ENCODE peak calls at places on chromosomes 4 and X, in ten cellular contexts. Z is nephron progenitor cell; Y is AG09309; Q is cardiac muscle cell; P is GM12865; K is fibroblast of lung; X is CD8-positive, alpha-beta T cell; D is lower leg skin; W is HFF-Myc; S is neural progenitor cell. R is an unnamed sample.
A peak's percentile ranks its signal among the peaks of the same experiment; 100 is the strongest.

GRCh38 chrX:46642145-46642544 is 68.6 kb downstream of the CHST7 start:
- DNase-seq in Z (no peak), Y (no peak), Q (peak; percentile 62), P (peak; percentile 47), K (peak; percentile 62), X (no peak), D (no peak), W (no peak), S (peak; percentile 12), R (no peak)

GRCh38 chr4:126719803-126720202 is 913.0 kb upstream of the INTU start:
- DNase-seq in Z (no peak), Y (no peak), Q (no peak), P (no peak), K (no peak), X (no peak), D (no peak), W (no peak), S (no peak), R (no peak)

GRCh38 chrX:95733426-95733825 is 951.2 kb upstream of the DIAPH2 start:
- DNase-seq in Z (no peak), Y (no peak), Q (no peak), P (no peak), K (no peak), X (no peak), D (no peak), W (no peak), S (peak; percentile 68), R (no peak)

GRCh38 chrX:48532201-48532600 is 7.3 kb upstream of the TBC1D25 start:
- DNase-seq in Z (no peak), Y (no peak), Q (peak; percentile 12), P (no peak), K (no peak), X (no peak), D (no peak), W (no peak), S (no peak), R (no peak)

GRCh38 chr4:2484993-2485392 is 16.1 kb downstream of the RNF4 start:
- DNase-seq in Z (no peak), Y (no peak), Q (peak; percentile 55), P (peak; percentile 89), K (no peak), X (peak; percentile 76), D (peak; percentile 71), W (no peak), S (peak; percentile 41), R (no peak)

GRCh38 chr4:128823025-128823661 is 13.6 kb downstream of the JADE1 start:
- DNase-seq in Z (no peak), Y (peak; percentile 92), Q (peak; percentile 72), P (no peak), K (peak; percentile 92), X (no peak), D (no peak), W (peak; percentile 20), S (no peak), R (no peak)

GRCh38 chrX:132622130-132622529 is 133.3 kb upstream of the MBNL3 start:
- DNase-seq in Z (no peak), Y (no peak), Q (peak; percentile 39), P (no peak), K (peak; percentile 43), X (no peak), D (no peak), W (no peak), S (no peak), R (no peak)

GRCh38 chrX:136130931-136131843 is 16.1 kb upstream of the FHL1 start:
- DNase-seq in Z (no peak), Y (peak; percentile 82), Q (peak; percentile 75), P (no peak), K (peak; percentile 80), X (no peak), D (no peak), W (peak; percentile 17), S (no peak), R (no peak)

GRCh38 chr4:22739933-22740332 is 47.2 kb downstream of the GBA3 start:
- DNase-seq in Z (no peak), Y (no peak), Q (no peak), P (no peak), K (no peak), X (no peak), D (no peak), W (no peak), S (no peak), R (no peak)

GRCh38 chr4:52545099-52546069 is 113.7 kb downstream of the USP46 start:
- DNase-seq in Z (peak; percentile 81), Y (peak; percentile 21), Q (peak; percentile 77), P (peak; percentile 61), K (peak; percentile 71), X (peak; percentile 64), D (peak; percentile 69), W (peak; percentile 45), S (peak; percentile 72), R (peak; percentile 19)

DNA sequence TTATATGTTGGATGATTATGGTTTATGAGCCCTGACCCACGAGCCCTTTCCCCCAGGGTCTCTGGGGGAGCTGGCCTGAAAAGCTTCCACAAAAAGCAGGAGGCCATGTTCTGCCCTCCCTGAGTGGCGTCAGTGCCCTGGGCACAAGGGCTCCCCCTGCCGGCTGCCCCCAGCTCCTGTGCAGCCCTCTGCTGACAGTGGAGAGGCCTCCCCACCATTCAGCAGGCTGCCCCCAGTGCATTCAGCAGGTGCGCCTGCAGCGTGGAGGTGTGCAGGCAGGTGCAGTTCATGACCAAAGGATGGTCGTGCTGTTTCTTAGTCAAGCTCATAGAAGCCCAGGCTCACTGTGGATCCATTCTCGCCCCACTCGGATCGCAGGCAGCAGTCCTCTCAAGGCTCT is 12.5 kb upstream of the S100P start:
- DNase-seq in Z (no peak), Y (no peak), Q (no peak), P (no peak), K (no peak), X (no peak), D (no peak), W (no peak), S (no peak), R (no peak)
- TF ChIP-seq CTCF in Z (no peak), Y (peak; percentile 20), Q (no peak), P (peak; percentile 26), K (no peak), X (no peak), D (no peak), W (peak; percentile 22), S (no peak), R (peak; percentile 31)

DNA sequence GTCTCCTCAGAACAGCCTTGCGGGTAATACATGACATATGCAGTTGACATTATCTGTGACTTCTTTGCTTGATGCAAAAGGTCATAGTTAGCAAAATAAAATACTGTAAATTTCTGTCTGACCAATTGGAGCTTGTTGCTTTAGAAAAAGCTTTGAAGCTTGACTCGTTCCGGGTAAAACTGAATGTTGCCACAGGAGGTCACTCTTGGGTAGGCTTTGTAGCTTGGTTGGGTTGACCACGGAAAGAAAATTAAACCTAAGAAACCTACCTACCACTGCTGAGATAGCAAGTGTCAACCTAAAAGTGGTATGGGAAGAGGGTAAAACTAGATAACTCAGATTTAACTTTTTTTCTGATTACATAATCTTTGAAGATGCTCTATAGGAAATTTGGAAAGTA is 23.2 kb downstream of the PRPS2 start:
- DNase-seq in Z (peak; percentile 27), Y (peak; percentile 18), Q (peak; percentile 67), P (peak; percentile 76), K (peak; percentile 64), X (no peak), D (no peak), W (peak; percentile 14), S (peak; percentile 42), R (no peak)
- TF ChIP-seq CTCF in Z (peak; percentile 43), Y (peak; percentile 48), Q (peak; percentile 50), P (peak; percentile 42), K (peak; percentile 58), X (peak; percentile 28), D (no peak), W (peak; percentile 26), S (peak; percentile 59), R (no peak)

GRCh38 chr4:20426028-20426427 is 174.3 kb downstream of the SLIT2 start:
- DNase-seq in Z (no peak), Y (no peak), Q (no peak), P (no peak), K (no peak), X (no peak), D (no peak), W (no peak), S (peak; percentile 21), R (no peak)

GRCh38 chr4:20420916-20421315 is 169.2 kb downstream of the SLIT2 start:
- DNase-seq in Z (no peak), Y (no peak), Q (no peak), P (no peak), K (no peak), X (no peak), D (no peak), W (no peak), S (no peak), R (no peak)

GRCh38 chr4:20422398-20422797 is 170.7 kb downstream of the SLIT2 start:
- DNase-seq in Z (peak; percentile 59), Y (no peak), Q (peak; percentile 76), P (peak; percentile 64), K (peak; percentile 72), X (no peak), D (no peak), W (no peak), S (peak; percentile 71), R (no peak)

GRCh38 chr4:20421586-20421985 is 169.9 kb downstream of the SLIT2 start:
- DNase-seq in Z (no peak), Y (no peak), Q (no peak), P (no peak), K (peak; percentile 31), X (no peak), D (no peak), W (no peak), S (no peak), R (no peak)

GRCh38 chr4:20423420-20423819 is 171.7 kb downstream of the SLIT2 start:
- DNase-seq in Z (no peak), Y (no peak), Q (no peak), P (no peak), K (no peak), X (no peak), D (no peak), W (no peak), S (no peak), R (no peak)
- TF ChIP-seq CTCF in Z (no peak), Y (no peak), Q (no peak), P (no peak), K (no peak), X (no peak), D (no peak), W (no peak), S (peak; percentile 17), R (peak; percentile 10)

DNA sequence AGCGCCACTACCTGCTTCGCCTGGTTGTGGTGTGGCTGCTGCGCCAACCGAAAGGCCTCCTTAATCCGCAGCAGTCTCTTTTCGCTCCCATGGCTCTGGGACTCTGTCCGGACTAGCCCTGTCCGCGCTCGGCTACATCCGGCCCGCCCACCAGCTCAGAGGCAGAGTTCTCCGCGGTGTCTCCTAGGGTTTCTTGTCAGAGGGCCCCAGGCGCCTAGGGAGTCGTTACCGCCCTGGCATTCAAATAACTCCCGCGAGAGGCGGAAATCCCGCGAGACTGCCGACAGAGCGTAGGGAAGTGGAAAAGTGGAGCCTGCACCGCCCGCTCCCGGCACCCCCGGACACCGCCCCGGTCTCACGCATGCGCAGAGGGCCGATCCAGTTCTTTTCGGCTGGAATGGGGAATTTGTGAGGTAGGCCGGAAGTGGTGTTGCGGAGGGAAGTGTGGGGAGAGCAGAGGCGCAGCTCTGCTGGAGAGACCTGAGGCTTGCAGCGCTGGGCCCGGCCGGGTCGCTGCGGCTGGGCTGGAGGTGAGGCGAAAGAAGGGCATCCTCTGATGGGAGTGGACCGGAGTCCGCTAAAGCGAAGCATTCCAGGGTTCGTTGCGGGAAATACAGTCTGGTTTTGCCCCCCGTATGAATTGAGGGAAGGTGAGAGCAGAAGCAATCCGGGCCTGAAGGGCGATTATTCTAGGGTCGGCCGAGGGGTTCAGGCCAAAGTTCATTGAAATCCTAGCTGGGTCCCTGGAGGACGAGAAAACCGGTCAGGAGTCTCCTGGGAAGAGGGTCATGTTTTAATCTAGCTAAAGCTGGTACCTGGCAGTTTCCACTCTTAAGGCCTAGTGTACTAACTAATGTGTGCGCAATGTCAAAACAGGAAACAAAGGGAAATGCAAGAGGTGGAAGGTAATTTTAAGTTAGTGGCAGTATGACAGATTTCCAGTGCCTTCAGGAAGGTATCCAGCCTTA is at the start of gene FAM200B:
- DNase-seq in Z (peak; percentile 100), Y (peak; percentile 89), Q (peak; percentile 99), P (peak; percentile 98), K (peak; percentile 98), X (peak; percentile 97), D (peak; percentile 98), W (peak; percentile 98), S (peak; percentile 99), R (peak; percentile 47)
- TF ChIP-seq CTCF in Z (no peak), Y (peak; percentile 6), Q (peak; percentile 31), P (no peak), K (peak; percentile 2), X (no peak), D (no peak), W (no peak), S (peak; percentile 27), R (no peak)